ENCODE peak calls at places on chromosomes 3 and 15, in six cellular contexts. A is GM23338, N is left lung, S is IMR-90, G is osteoblast, F is left ventricle myocardium inferior. D is an unnamed sample. For H3K36me3, the result is how much of the 10 kb centered on the place peaks cover.

GRCh38 chr15:69200773-69201745 is 40.6 kb downstream of the GLCE start:
- DNase-seq in A (peak), N (no peak), S (no peak), G (no peak), F (no peak), D (peak)

GRCh38 chr3:38458796-38459498 is 5.3 kb downstream of the ACVR2B start:
- DNase-seq in F (no peak), G (peak), N (peak), S (peak), A (no peak), D (peak)

GRCh38 chr3:31960793-31961431 is 20.1 kb downstream of the OSBPL10 start:
- DNase-seq in F (no peak), A (peak), S (peak), G (no peak), N (no peak), D (no peak)

GRCh38 chr15:82551646-82552247 is 11.5 kb upstream of the RPS17 start:
- DNase-seq in N (no peak), A (no peak), F (no peak), S (no peak), G (no peak), D (no peak)

GRCh38 chr3:140465988-140466387 is 211.9 kb upstream of the TRIM42 start:
- DNase-seq in G (no peak), S (no peak), A (no peak), F (no peak), N (no peak), D (no peak)

GRCh38 chr3:149332781-149333517 is 487 bp downstream of the TM4SF18 start:
- DNase-seq in S (no peak), A (peak), G (no peak), N (no peak), F (no peak), D (no peak)

GRCh38 chr3:77256584-77257488 is 216.9 kb downstream of the ROBO2 start:
- DNase-seq in G (no peak), N (no peak), F (no peak), A (no peak), S (no peak), D (no peak)

GRCh38 chr15:59791646-59792208 is 102.6 kb upstream of the BNIP2 start:
- DNase-seq in A (no peak), F (no peak), G (peak), S (no peak), N (no peak), D (no peak)

GRCh38 chr3:138332472-138333073 is 2.9 kb upstream of the NME9 start:
- DNase-seq in F (no peak), G (peak), N (no peak), S (peak), A (peak), D (no peak)

GRCh38 chr3:90136468-90137191 is 1029.2 kb downstream of the EPHA3 start:
- DNase-seq in F (no peak), N (no peak), S (no peak), A (no peak), G (no peak), D (no peak)

GRCh38 chr3:125129512-125129962 is 73.7 kb upstream of the HEG1 start:
- DNase-seq in N (no peak), A (no peak), G (peak), S (peak), F (no peak), D (no peak)

GRCh38 chr3:88462241-88462640 is 312.5 kb downstream of the C3orf38 start:
- DNase-seq in A (no peak), N (no peak), F (no peak), G (peak), S (no peak), D (no peak)

GRCh38 chr15:66748320-66748779 is 46.3 kb downstream of the SMAD6 start:
- DNase-seq in F (no peak), S (peak), G (peak), N (no peak), A (peak), D (no peak)

GRCh38 chr3:63975705-63976104 is 47.6 kb downstream of the PSMD6 start:
- DNase-seq in G (peak), A (no peak), N (no peak), S (no peak), F (peak), D (no peak)

GRCh38 chr3:107468782-107469181 is 54.0 kb upstream of the BBX start:
- DNase-seq in S (no peak), G (no peak), N (no peak), F (no peak), A (peak), D (no peak)

GRCh38 chr15:29569533-29570092 is 252.7 kb downstream of the TJP1 start:
- DNase-seq in G (no peak), A (peak), N (no peak), S (no peak), F (no peak), D (no peak)

GRCh38 chr15:34241376-34242350 is 16.8 kb downstream of the EMC4 start:
- DNase-seq in A (peak), G (peak), N (no peak), S (peak), F (no peak), D (no peak)

GRCh38 chr15:70636540-70637165 is 126.7 kb downstream of the UACA start:
- DNase-seq in S (no peak), A (peak), N (no peak), G (no peak), F (no peak), D (no peak)

GRCh38 chr3:84967767-84968581 is 9.2 kb downstream of the CADM2 start:
- DNase-seq in N (no peak), A (peak), S (no peak), F (no peak), G (no peak), D (no peak)

GRCh38 chr3:127749787-127750225 is 72.5 kb downstream of the MGLL start:
- DNase-seq in A (peak), G (no peak), S (no peak), F (no peak), N (no peak), D (no peak)

GRCh38 chr3:69850849-69851248 is 111.6 kb downstream of the MITF start:
- DNase-seq in A (no peak), S (no peak), F (no peak), N (no peak), G (no peak), D (no peak)

GRCh38 chr15:65194826-65195541 is 9.8 kb upstream of the CLPX start:
- DNase-seq in N (no peak), A (peak), S (no peak), F (no peak), G (no peak), D (no peak)

GRCh38 chr15:82045179-82045891 is 483 bp downstream of the MEX3B start:
- DNase-seq in N (peak), G (peak), A (peak), F (peak), S (peak), D (peak)

GRCh38 chr3:177810162-177810623 is 612.9 kb upstream of the TBL1XR1 start:
- DNase-seq in F (no peak), G (no peak), A (no peak), S (peak), N (no peak), D (no peak)

GRCh38 chr3:160810360-160810759 is 54.3 kb downstream of the PPM1L start:
- DNase-seq in A (no peak), N (no peak), G (no peak), F (no peak), S (no peak), D (no peak)

GRCh38 chr3:126118591-126118990 is 34.7 kb upstream of the SLC41A3 start:
- DNase-seq in G (no peak), S (no peak), N (peak), A (no peak), F (peak), D (no peak)

GRCh38 chr3:179355996-179356395 is 8.5 kb downstream of the MFN1 start:
- DNase-seq in S (no peak), A (no peak), G (no peak), F (no peak), N (no peak), D (no peak)

GRCh38 chr3:43319364-43319763 is 33.0 kb downstream of the SNRK start:
- DNase-seq in G (no peak), A (no peak), S (no peak), F (peak), N (no peak), D (no peak)

GRCh38 chr3:140469491-140469890 is 208.4 kb upstream of the TRIM42 start:
- DNase-seq in G (no peak), S (no peak), N (no peak), F (no peak), A (no peak), D (no peak)

GRCh38 chr3:149095487-149095886 is 9.2 kb upstream of the HLTF start:
- DNase-seq in S (no peak), G (no peak), N (no peak), F (no peak), A (no peak), D (no peak)

GRCh38 chr15:40340740-40341400 is at the start of gene CCDC9B:
- DNase-seq in F (peak), A (no peak), G (peak), S (peak), N (peak), D (peak)

GRCh38 chr3:182179631-182180030 is 467.9 kb downstream of the SOX2 start:
- DNase-seq in G (no peak), F (no peak), S (no peak), N (no peak), A (no peak), D (no peak)

GRCh38 chr3:118945834-118946233 is 88.8 kb downstream of the IGSF11 start:
- DNase-seq in S (no peak), A (no peak), N (no peak), F (no peak), G (no peak), D (no peak)

GRCh38 chr15:80856809-80857377 is 77.7 kb downstream of the CEMIP start:
- DNase-seq in F (peak), N (peak), A (peak), G (no peak), S (no peak), D (peak)

GRCh38 chr15:79678032-79678701 is 218.6 kb downstream of the MTHFS start:
- DNase-seq in A (no peak), S (no peak), F (no peak), N (no peak), G (no peak), D (no peak)

GRCh38 chr3:39707314-39707909 is 102.0 kb upstream of the MYRIP start:
- DNase-seq in S (peak), G (peak), N (no peak), F (no peak), A (peak), D (no peak)

GRCh38 chr15:55515991-55516776 is 8.2 kb upstream of the DNAAF4 start:
- DNase-seq in N (no peak), G (peak), A (peak), F (no peak), S (no peak), D (no peak)

GRCh38 chr15:48643236-48643635 is 2.3 kb downstream of the FBN1 start:
- DNase-seq in N (no peak), G (peak), A (no peak), S (no peak), F (no peak), D (no peak)

GRCh38 chr15:48645558-48646330 is at the start of gene FBN1:
- DNase-seq in N (peak), S (peak), A (peak), G (peak), F (peak), D (peak)

GRCh38 chr15:48643776-48644497 is 1.6 kb downstream of the FBN1 start:
- DNase-seq in F (no peak), N (no peak), G (peak), S (no peak), A (no peak), D (no peak)

GRCh38 chr15:48644827-48645557 is 517 bp downstream of the FBN1 start:
- DNase-seq in S (peak), F (peak), A (peak), G (peak), N (peak), D (peak)

GRCh38 chr15:48644498-48644826 is 1.0 kb downstream of the FBN1 start:
- DNase-seq in F (peak), N (no peak), G (no peak), S (peak), A (no peak), D (no peak)
- H3K4me3 ChIP-seq in F (peak), N (peak), G (peak), S (peak), A (peak), D (peak)

DNA sequence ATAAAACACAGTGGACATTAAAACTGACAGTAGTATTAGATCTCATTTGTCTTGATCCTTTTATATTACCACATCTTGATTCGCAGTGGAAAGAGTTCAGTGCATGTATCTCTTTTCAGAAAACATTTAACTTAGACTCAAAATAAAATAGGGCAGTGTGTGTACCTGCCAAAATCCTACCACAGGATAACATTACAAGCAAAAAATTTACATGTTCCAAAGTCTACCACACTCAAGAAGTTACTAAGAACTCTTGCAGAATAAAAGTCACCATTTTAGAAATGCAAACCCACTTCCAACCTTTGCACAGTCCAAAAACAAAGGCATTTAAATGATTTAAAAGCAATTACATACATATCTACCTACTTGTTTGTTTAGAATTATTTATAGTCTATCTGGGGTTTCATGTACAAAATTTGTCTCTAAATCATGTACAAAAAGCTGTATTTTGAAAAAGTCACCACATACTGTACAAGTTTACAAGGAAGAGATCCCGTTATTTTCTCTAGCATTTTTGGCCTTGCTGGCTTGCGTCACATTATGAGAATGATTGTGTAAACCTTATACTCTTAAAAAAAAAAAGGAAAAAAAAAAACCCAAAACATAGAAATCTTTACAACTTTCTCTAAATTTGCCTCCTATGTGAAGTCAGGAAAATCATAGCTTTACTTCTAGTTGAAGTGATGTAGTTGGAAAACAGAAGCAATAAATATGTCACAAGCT is 153.8 kb downstream of the ADAM10 start:
- DNase-seq in A (no peak), N (no peak), G (no peak), F (no peak), S (no peak), D (no peak)
- H3K36me3 ChIP-seq in A (under half), N (under half), G (under half), F (under half), S (under half), D (under half)

DNA sequence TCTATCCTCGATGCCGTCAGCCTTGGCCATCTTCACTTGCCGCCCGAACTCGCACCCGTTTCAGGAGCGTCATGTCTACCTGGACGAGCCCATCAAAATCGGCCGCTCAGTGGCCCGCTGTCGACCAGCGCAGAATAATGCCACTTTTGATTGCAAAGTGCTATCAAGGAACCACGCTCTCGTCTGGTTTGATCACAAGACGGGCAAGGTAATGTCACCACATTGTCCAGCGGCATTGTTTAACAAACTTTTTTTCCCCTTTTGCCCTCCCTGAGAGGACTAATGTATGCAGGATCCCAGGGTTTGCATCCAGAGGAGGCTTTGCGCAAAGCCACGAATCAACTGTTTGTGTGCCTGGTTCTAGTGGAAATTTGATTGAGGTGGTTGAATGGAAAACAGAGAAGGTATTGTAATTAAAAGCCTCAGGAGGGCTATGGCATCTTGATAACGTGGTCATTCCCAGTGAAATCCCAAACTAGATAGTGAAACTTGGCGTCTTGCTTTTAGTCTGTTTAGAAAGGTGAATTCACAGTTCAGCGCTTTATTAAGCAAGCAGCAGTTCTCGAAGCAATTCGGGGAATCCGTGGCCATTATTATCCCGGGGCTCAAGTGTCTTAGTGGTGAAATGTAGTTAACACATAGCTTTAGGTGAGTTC is 1.7 kb downstream of the SLMAP start:
- DNase-seq in F (no peak), S (peak), A (peak), N (no peak), G (no peak), D (no peak)
- H3K4me3 ChIP-seq in F (peak), S (peak), A (peak), N (peak), G (peak), D (peak)

GRCh38 chr3:52143616-52144015 is 10.6 kb downstream of the POC1A start:
- DNase-seq in G (peak), S (no peak), A (no peak), F (no peak), N (no peak), D (no peak)

GRCh38 chr3:52144796-52145735 is 9.2 kb downstream of the POC1A start:
- DNase-seq in S (no peak), N (no peak), F (no peak), A (no peak), G (peak), D (peak)

GRCh38 chr3:52144034-52144795 is 10.0 kb downstream of the POC1A start:
- DNase-seq in F (peak), N (peak), A (peak), S (peak), G (peak), D (peak)

GRCh38 chr3:52141751-52142150 is 12.5 kb downstream of the POC1A start:
- DNase-seq in G (peak), N (no peak), A (no peak), F (no peak), S (no peak), D (no peak)

DNA sequence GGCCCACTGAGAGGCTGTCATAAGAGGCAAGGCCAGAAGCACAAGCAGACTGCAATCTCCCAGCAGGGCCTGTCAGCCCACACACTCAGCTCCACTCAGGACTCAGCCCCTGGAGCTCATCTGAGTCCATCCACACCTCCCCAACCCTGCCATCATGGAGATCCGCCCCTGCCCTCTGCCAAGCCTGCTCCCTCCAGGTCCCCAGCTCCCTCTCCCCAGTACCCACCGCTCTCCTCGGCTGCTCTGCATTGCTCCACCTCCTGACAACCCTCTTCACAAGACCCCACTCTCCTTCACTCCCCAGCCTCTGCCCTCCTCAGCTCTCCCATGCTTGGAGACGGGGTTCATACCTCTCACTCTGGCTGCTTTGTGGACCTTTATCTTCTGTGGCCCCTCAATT is 11.1 kb downstream of the POC1A start:
- DNase-seq in A (no peak), G (peak), N (no peak), F (no peak), S (no peak), D (no peak)
- H3K36me3 ChIP-seq in A (under half), G (under half), N (under half), F (under half), S (under half), D (under half)

D was measured in lower lobe of right lung.